ENCODE peak calls at places on chromosomes 6 and 20, in six cellular contexts. P is Daoy, N is MM.1S, H is NCI-H1092, R is NCI-H187 treated with DMSO at 0.1 percent for 48 hours, L is Right ventricle myocardium superior. I is an unnamed sample.
A peak's percentile ranks its signal among the peaks of the same experiment; 100 is the strongest.

GRCh38 chr6:155314773-155315515 is 660 bp upstream of the TFB1M start:
- DNase-seq in P (peak; percentile 89), R (peak; percentile 64), L (peak; percentile 73), N (peak; percentile 68), H (peak; percentile 71), I (peak; percentile 92)

GRCh38 chr6:22113046-22113766 is 183.6 kb downstream of the PRL start:
- DNase-seq in R (no peak), N (no peak), L (no peak), H (no peak), P (peak; percentile 83), I (no peak)

GRCh38 chr6:79239538-79240168 is 5.2 kb upstream of the HMGN3 start:
- DNase-seq in H (no peak), L (no peak), N (no peak), P (no peak), R (no peak), I (no peak)

GRCh38 chr6:44075137-44076015 is 51.9 kb downstream of the MRPL14 start:
- DNase-seq in H (no peak), R (no peak), P (no peak), N (no peak), L (no peak), I (no peak)

GRCh38 chr20:50611128-50611810 is 80.1 kb downstream of the RIPOR3 start:
- DNase-seq in N (no peak), R (no peak), H (no peak), P (no peak), L (peak; percentile 66), I (no peak)

GRCh38 chr6:25629202-25629584 is 22.8 kb upstream of the SCGN start:
- DNase-seq in R (no peak), P (no peak), L (no peak), N (no peak), H (peak; percentile 59), I (no peak)

GRCh38 chr6:142810952-142811514 is 133.9 kb downstream of the HIVEP2 start:
- DNase-seq in H (no peak), L (no peak), N (no peak), P (no peak), R (no peak), I (no peak)

GRCh38 chr6:135231469-135231844 is 50.3 kb downstream of the MYB start:
- DNase-seq in L (no peak), N (peak; percentile 45), R (no peak), P (no peak), H (no peak), I (no peak)

I was measured in NCI-H2029 treated with DMSO at 0.1 percent for 48 hours.